ENCODE peak calls at places on chromosomes 2 and 18, in five cellular contexts. G is fibroblast of mammary gland; Y is NCI-H774; A is stromal cell of bone marrow; I is activated naive CD4-positive, alpha-beta T cell treated with anti-CD3 and anti-CD28 coated beads, Interleukin-2, amount 50 U/mL, for 16 hours. P is an unnamed sample.

GRCh38 chr2:30239308-30240161 is 8.2 kb downstream of the LBH start:
- DNase-seq in G (peak; percentile 95), Y (no peak), A (peak; percentile 87), I (peak; percentile 69), P (no peak)

GRCh38 chr18:77911973-77912372 is 662.3 kb downstream of the GALR1 start:
- DNase-seq in G (no peak), Y (no peak), A (no peak), I (no peak), P (no peak)

GRCh38 chr2:157468931-157469708 is 25.2 kb upstream of the CYTIP start:
- DNase-seq in G (peak; percentile 69), Y (no peak), A (peak; percentile 77), I (no peak), P (peak; percentile 44)

GRCh38 chr18:3248670-3249359 is 1.2 kb downstream of the MYL12A start:
- DNase-seq in G (peak; percentile 51), Y (peak; percentile 2), A (no peak), I (no peak), P (peak; percentile 31)

GRCh38 chr2:32264422-32265149 is at the start of gene NLRC4:
- DNase-seq in G (no peak), Y (no peak), A (no peak), I (no peak), P (no peak)

GRCh38 chr2:240822280-240822847 is 2.3 kb upstream of the KIF1A start:
- DNase-seq in G (no peak), Y (peak; percentile 18), A (no peak), I (no peak), P (no peak)

GRCh38 chr2:237931205-237931721 is 35.6 kb upstream of the UBE2F start:
- DNase-seq in G (peak; percentile 49), Y (no peak), A (peak; percentile 36), I (no peak), P (no peak)

GRCh38 chr18:9329471-9329870 is 5.1 kb upstream of the TWSG1 start:
- DNase-seq in G (no peak), Y (no peak), A (no peak), I (no peak), P (no peak)

GRCh38 chr18:80132196-80132812 is 23.2 kb downstream of the ADNP2 start:
- DNase-seq in G (no peak), Y (no peak), A (no peak), I (no peak), P (no peak)

GRCh38 chr2:110114007-110114591 is 1.5 kb downstream of the MALL start:
- DNase-seq in G (no peak), Y (no peak), A (no peak), I (no peak), P (no peak)

GRCh38 chr18:9643549-9643948 is 29.2 kb upstream of the PPP4R1 start:
- DNase-seq in G (peak; percentile 96), Y (no peak), A (peak; percentile 92), I (no peak), P (peak; percentile 94)

GRCh38 chr2:40243581-40243980 is 208.3 kb downstream of the SLC8A1 start:
- DNase-seq in G (peak; percentile 70), Y (no peak), A (peak; percentile 61), I (no peak), P (no peak)

GRCh38 chr2:54084600-54084999 is 30.8 kb upstream of the ACYP2 start:
- DNase-seq in G (peak; percentile 29), Y (no peak), A (no peak), I (no peak), P (no peak)

GRCh38 chr2:186644791-186645190 is 49.1 kb upstream of the FAM171B start:
- DNase-seq in G (no peak), Y (no peak), A (no peak), I (no peak), P (no peak)

GRCh38 chr2:65710779-65711295 is 278.4 kb upstream of the SPRED2 start:
- DNase-seq in G (peak; percentile 19), Y (no peak), A (no peak), I (no peak), P (peak; percentile 10)

GRCh38 chr2:219629976-219630695 is 2.7 kb downstream of the SLC4A3 start:
- DNase-seq in G (no peak), Y (no peak), A (no peak), I (no peak), P (no peak)

P was measured in NCI-H226.